ENCODE peak calls at places on chromosomes 1 and 21, in seven cellular contexts. One of them, this sample, is unnamed.

GRCh38 chr21:22544747-22545146 is 1546.5 kb downstream of the NCAM2 start:
- DNase-seq in prostate gland: no peak
- DNase-seq in cardiac muscle cell: no peak
- DNase-seq in H1: no peak
- DNase-seq in CD8-positive, alpha-beta memory T cell: no peak
- DNase-seq in lower lobe of right lung: no peak
- DNase-seq in heart left ventricle: no peak
- DNase-seq in this sample: no peak

GRCh38 chr1:168636642-168637111 is 60.3 kb downstream of the XCL1 start:
- DNase-seq in prostate gland: no peak
- DNase-seq in cardiac muscle cell: peak; percentile 45
- DNase-seq in H1: no peak
- DNase-seq in CD8-positive, alpha-beta memory T cell: no peak
- DNase-seq in lower lobe of right lung: no peak
- DNase-seq in heart left ventricle: no peak
- DNase-seq in this sample: no peak

GRCh38 chr21:17462276-17462981 is 50.4 kb upstream of the CXADR start:
- DNase-seq in prostate gland: peak; percentile 43
- DNase-seq in cardiac muscle cell: no peak
- DNase-seq in H1: no peak
- DNase-seq in CD8-positive, alpha-beta memory T cell: no peak
- DNase-seq in lower lobe of right lung: no peak
- DNase-seq in heart left ventricle: no peak
- DNase-seq in this sample: no peak

GRCh38 chr1:165543651-165544452 is at the start of gene LRRC52:
- DNase-seq in prostate gland: peak; percentile 42
- DNase-seq in cardiac muscle cell: no peak
- DNase-seq in H1: no peak
- DNase-seq in CD8-positive, alpha-beta memory T cell: no peak
- DNase-seq in lower lobe of right lung: peak; percentile 70
- DNase-seq in heart left ventricle: peak; percentile 79
- DNase-seq in this sample: no peak

GRCh38 chr21:45223236-45223992 is 64.3 kb downstream of the POFUT2 start:
- DNase-seq in prostate gland: no peak
- DNase-seq in cardiac muscle cell: no peak
- DNase-seq in H1: no peak
- DNase-seq in CD8-positive, alpha-beta memory T cell: no peak
- DNase-seq in lower lobe of right lung: no peak
- DNase-seq in heart left ventricle: no peak
- DNase-seq in this sample: no peak

GRCh38 chr1:43736819-43737218 is 29.5 kb downstream of the ST3GAL3 start:
- DNase-seq in prostate gland: no peak
- DNase-seq in cardiac muscle cell: no peak
- DNase-seq in H1: no peak
- DNase-seq in CD8-positive, alpha-beta memory T cell: no peak
- DNase-seq in lower lobe of right lung: no peak
- DNase-seq in heart left ventricle: no peak
- DNase-seq in this sample: no peak

GRCh38 chr1:164922585-164922984 is 363.6 kb downstream of the PBX1 start:
- DNase-seq in prostate gland: no peak
- DNase-seq in cardiac muscle cell: peak; percentile 40
- DNase-seq in H1: no peak
- DNase-seq in CD8-positive, alpha-beta memory T cell: no peak
- DNase-seq in lower lobe of right lung: no peak
- DNase-seq in heart left ventricle: no peak
- DNase-seq in this sample: no peak

GRCh38 chr1:183734600-183735036 is 70.3 kb upstream of the RGL1 start:
- DNase-seq in prostate gland: peak; percentile 13
- DNase-seq in cardiac muscle cell: peak; percentile 65
- DNase-seq in H1: no peak
- DNase-seq in CD8-positive, alpha-beta memory T cell: no peak
- DNase-seq in lower lobe of right lung: no peak
- DNase-seq in heart left ventricle: peak; percentile 65
- DNase-seq in this sample: no peak

GRCh38 chr1:119327436-119328155 is 41.0 kb upstream of the HAO2 start:
- DNase-seq in prostate gland: peak; percentile 68
- DNase-seq in cardiac muscle cell: peak; percentile 39
- DNase-seq in H1: no peak
- DNase-seq in CD8-positive, alpha-beta memory T cell: no peak
- DNase-seq in lower lobe of right lung: peak; percentile 46
- DNase-seq in heart left ventricle: no peak
- DNase-seq in this sample: no peak

GRCh38 chr1:163046071-163046470 is 23.1 kb upstream of the RGS4 start:
- DNase-seq in prostate gland: no peak
- DNase-seq in cardiac muscle cell: peak; percentile 13
- DNase-seq in H1: no peak
- DNase-seq in CD8-positive, alpha-beta memory T cell: no peak
- DNase-seq in lower lobe of right lung: no peak
- DNase-seq in heart left ventricle: no peak
- DNase-seq in this sample: no peak

GRCh38 chr1:22105611-22106207 is 37.2 kb downstream of the WNT4 start:
- DNase-seq in prostate gland: peak; percentile 47
- DNase-seq in cardiac muscle cell: peak; percentile 76
- DNase-seq in H1: no peak
- DNase-seq in CD8-positive, alpha-beta memory T cell: no peak
- DNase-seq in lower lobe of right lung: no peak
- DNase-seq in heart left ventricle: no peak
- DNase-seq in this sample: peak; percentile 28

GRCh38 chr1:197675475-197676324 is 99.6 kb downstream of the DENND1B start:
- DNase-seq in prostate gland: no peak
- DNase-seq in cardiac muscle cell: peak; percentile 69
- DNase-seq in H1: no peak
- DNase-seq in CD8-positive, alpha-beta memory T cell: no peak
- DNase-seq in lower lobe of right lung: peak; percentile 31
- DNase-seq in heart left ventricle: no peak
- DNase-seq in this sample: peak; percentile 78

GRCh38 chr1:202968895-202969295 is 1.8 kb upstream of the CYB5R1 start:
- DNase-seq in prostate gland: no peak
- DNase-seq in cardiac muscle cell: peak; percentile 74
- DNase-seq in H1: no peak
- DNase-seq in CD8-positive, alpha-beta memory T cell: peak; percentile 52
- DNase-seq in lower lobe of right lung: peak; percentile 67
- DNase-seq in heart left ventricle: no peak
- DNase-seq in this sample: no peak

GRCh38 chr1:112509005-112509659 is 367 bp downstream of the WNT2B start:
- DNase-seq in prostate gland: no peak
- DNase-seq in cardiac muscle cell: no peak
- DNase-seq in H1: no peak
- DNase-seq in CD8-positive, alpha-beta memory T cell: no peak
- DNase-seq in lower lobe of right lung: peak; percentile 53
- DNase-seq in heart left ventricle: peak; percentile 63
- DNase-seq in this sample: no peak

GRCh38 chr1:205648212-205648910 is 16.6 kb upstream of the ELK4 start:
- DNase-seq in prostate gland: peak; percentile 74
- DNase-seq in cardiac muscle cell: no peak
- DNase-seq in H1: no peak
- DNase-seq in CD8-positive, alpha-beta memory T cell: no peak
- DNase-seq in lower lobe of right lung: no peak
- DNase-seq in heart left ventricle: no peak
- DNase-seq in this sample: no peak

GRCh38 chr1:246001821-246002220 is 505.3 kb downstream of the SMYD3 start:
- DNase-seq in prostate gland: no peak
- DNase-seq in cardiac muscle cell: peak; percentile 90
- DNase-seq in H1: no peak
- DNase-seq in CD8-positive, alpha-beta memory T cell: no peak
- DNase-seq in lower lobe of right lung: no peak
- DNase-seq in heart left ventricle: no peak
- DNase-seq in this sample: no peak

GRCh38 chr1:77834771-77835334 is 53.6 kb upstream of the NEXN start:
- DNase-seq in prostate gland: peak; percentile 82
- DNase-seq in cardiac muscle cell: peak; percentile 85
- DNase-seq in H1: no peak
- DNase-seq in CD8-positive, alpha-beta memory T cell: no peak
- DNase-seq in lower lobe of right lung: no peak
- DNase-seq in heart left ventricle: no peak
- DNase-seq in this sample: no peak

GRCh38 chr1:40723196-40723955 is 31.9 kb downstream of the NFYC start:
- DNase-seq in prostate gland: peak; percentile 7
- DNase-seq in cardiac muscle cell: no peak
- DNase-seq in H1: no peak
- DNase-seq in CD8-positive, alpha-beta memory T cell: no peak
- DNase-seq in lower lobe of right lung: peak; percentile 61
- DNase-seq in heart left ventricle: no peak
- DNase-seq in this sample: no peak
- H3K27ac ChIP-seq in prostate gland: no peak overlapping the region
- H3K27ac ChIP-seq in cardiac muscle cell: no peak overlapping the region
- H3K27ac ChIP-seq in H1: no peak overlapping the region
- H3K27ac ChIP-seq in CD8-positive, alpha-beta memory T cell: no peak overlapping the region
- H3K27ac ChIP-seq in lower lobe of right lung: peak overlapping the region; percentile 21
- H3K27ac ChIP-seq in heart left ventricle: no peak overlapping the region
- H3K27ac ChIP-seq in this sample: no peak overlapping the region

GRCh38 chr1:18957136-18957521 is 653 bp upstream of the IFFO2 start:
- DNase-seq in prostate gland: no peak
- DNase-seq in cardiac muscle cell: no peak
- DNase-seq in H1: no peak
- DNase-seq in CD8-positive, alpha-beta memory T cell: no peak
- DNase-seq in lower lobe of right lung: no peak
- DNase-seq in heart left ventricle: peak; percentile 71
- DNase-seq in this sample: no peak

GRCh38 chr1:18954270-18955071 is 2.0 kb downstream of the IFFO2 start:
- DNase-seq in prostate gland: no peak
- DNase-seq in cardiac muscle cell: peak; percentile 44
- DNase-seq in H1: no peak
- DNase-seq in CD8-positive, alpha-beta memory T cell: no peak
- DNase-seq in lower lobe of right lung: no peak
- DNase-seq in heart left ventricle: no peak
- DNase-seq in this sample: no peak

GRCh38 chr1:18955116-18955441 is 1.4 kb downstream of the IFFO2 start:
- DNase-seq in prostate gland: no peak
- DNase-seq in cardiac muscle cell: peak; percentile 42
- DNase-seq in H1: no peak
- DNase-seq in CD8-positive, alpha-beta memory T cell: no peak
- DNase-seq in lower lobe of right lung: no peak
- DNase-seq in heart left ventricle: no peak
- DNase-seq in this sample: no peak

GRCh38 chr1:18956189-18957135 is at the start of gene IFFO2:
- DNase-seq in prostate gland: peak; percentile 98
- DNase-seq in cardiac muscle cell: peak; percentile 96
- DNase-seq in H1: peak; percentile 91
- DNase-seq in CD8-positive, alpha-beta memory T cell: peak; percentile 98
- DNase-seq in lower lobe of right lung: peak; percentile 98
- DNase-seq in heart left ventricle: peak; percentile 99
- DNase-seq in this sample: no peak

DNA sequence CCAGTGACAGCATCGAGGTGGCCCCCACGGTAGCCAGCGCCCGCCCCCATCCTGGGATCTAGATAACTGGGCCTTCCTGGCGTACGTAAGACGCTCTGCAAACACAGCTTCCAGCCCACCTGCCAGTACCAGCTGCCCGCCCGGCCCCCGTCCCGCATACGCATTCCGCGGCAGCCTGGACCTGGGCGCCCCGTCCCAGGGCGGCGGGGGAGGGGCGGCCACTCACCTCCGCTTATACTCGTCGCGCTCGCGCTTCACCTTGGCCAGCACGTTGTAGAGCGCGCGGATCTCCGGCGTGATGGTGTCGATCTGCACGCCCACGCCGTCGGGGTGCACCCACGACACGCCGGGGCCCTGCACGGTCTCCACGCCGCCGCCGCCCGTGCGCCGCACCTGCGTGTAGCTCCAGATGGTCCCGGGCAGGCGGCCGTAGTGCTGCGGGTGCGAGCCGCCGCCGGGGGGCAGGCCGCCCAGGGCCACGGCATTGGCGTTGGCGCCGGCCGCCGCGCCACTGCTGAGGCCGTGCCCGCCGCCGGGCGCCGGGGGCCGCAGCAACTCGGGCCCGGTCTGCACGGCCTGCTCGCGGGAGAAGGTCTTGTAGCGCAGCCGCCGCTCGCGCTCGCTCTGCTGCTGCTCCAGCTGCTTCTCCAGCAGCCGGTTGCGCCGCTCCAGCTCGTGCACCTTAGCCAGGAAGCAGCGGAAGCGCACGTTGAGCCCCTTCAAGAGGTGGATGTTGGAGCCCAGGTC is 861 bp downstream of the IFFO2 start:
- DNase-seq in prostate gland: peak; percentile 43
- DNase-seq in cardiac muscle cell: peak; percentile 59
- DNase-seq in H1: no peak
- DNase-seq in CD8-positive, alpha-beta memory T cell: peak; percentile 81
- DNase-seq in lower lobe of right lung: peak; percentile 73
- DNase-seq in heart left ventricle: peak; percentile 73
- DNase-seq in this sample: no peak
- H3K27ac ChIP-seq in prostate gland: peak overlapping the region; percentile 78
- H3K27ac ChIP-seq in cardiac muscle cell: no peak overlapping the region
- H3K27ac ChIP-seq in H1: no peak overlapping the region
- H3K27ac ChIP-seq in CD8-positive, alpha-beta memory T cell: peak overlapping the region; percentile 60
- H3K27ac ChIP-seq in lower lobe of right lung: peak overlapping the region; percentile 83
- H3K27ac ChIP-seq in heart left ventricle: peak overlapping the region; percentile 57
- H3K27ac ChIP-seq in this sample: no peak overlapping the region

GRCh38 chr1:31642366-31642765 is 2.3 kb downstream of the PEF1 start:
- DNase-seq in prostate gland: no peak
- DNase-seq in cardiac muscle cell: no peak
- DNase-seq in H1: no peak
- DNase-seq in CD8-positive, alpha-beta memory T cell: no peak
- DNase-seq in lower lobe of right lung: no peak
- DNase-seq in heart left ventricle: no peak
- DNase-seq in this sample: no peak
- H3K27ac ChIP-seq in prostate gland: no peak overlapping the region
- H3K27ac ChIP-seq in cardiac muscle cell: no peak overlapping the region
- H3K27ac ChIP-seq in H1: no peak overlapping the region
- H3K27ac ChIP-seq in CD8-positive, alpha-beta memory T cell: no peak overlapping the region
- H3K27ac ChIP-seq in lower lobe of right lung: no peak overlapping the region
- H3K27ac ChIP-seq in heart left ventricle: no peak overlapping the region
- H3K27ac ChIP-seq in this sample: no peak overlapping the region

GRCh38 chr1:99598738-99599411 is 47.0 kb upstream of the PALMD start:
- DNase-seq in prostate gland: no peak
- DNase-seq in cardiac muscle cell: no peak
- DNase-seq in H1: no peak
- DNase-seq in CD8-positive, alpha-beta memory T cell: no peak
- DNase-seq in lower lobe of right lung: no peak
- DNase-seq in heart left ventricle: no peak
- DNase-seq in this sample: no peak
- H3K27ac ChIP-seq in prostate gland: no peak overlapping the region
- H3K27ac ChIP-seq in cardiac muscle cell: no peak overlapping the region
- H3K27ac ChIP-seq in H1: no peak overlapping the region
- H3K27ac ChIP-seq in CD8-positive, alpha-beta memory T cell: no peak overlapping the region
- H3K27ac ChIP-seq in lower lobe of right lung: no peak overlapping the region
- H3K27ac ChIP-seq in heart left ventricle: peak overlapping the region; percentile 35
- H3K27ac ChIP-seq in this sample: no peak overlapping the region

GRCh38 chr21:28454978-28455600 is 537.6 kb downstream of the LTN1 start:
- DNase-seq in prostate gland: no peak
- DNase-seq in cardiac muscle cell: no peak
- DNase-seq in H1: no peak
- DNase-seq in CD8-positive, alpha-beta memory T cell: no peak
- DNase-seq in lower lobe of right lung: no peak
- DNase-seq in heart left ventricle: no peak
- DNase-seq in this sample: no peak
- H3K27ac ChIP-seq in prostate gland: no peak overlapping the region
- H3K27ac ChIP-seq in cardiac muscle cell: no peak overlapping the region
- H3K27ac ChIP-seq in H1: no peak overlapping the region
- H3K27ac ChIP-seq in CD8-positive, alpha-beta memory T cell: no peak overlapping the region
- H3K27ac ChIP-seq in lower lobe of right lung: no peak overlapping the region
- H3K27ac ChIP-seq in heart left ventricle: no peak overlapping the region
- H3K27ac ChIP-seq in this sample: no peak overlapping the region

This sample was measured in SK-N-MC.